ENCODE peak calls at places on chromosome 19, in five cellular contexts. C, P, N, X and L are unnamed samples.

GRCh38 chr19:51714848-51715247 is 8.9 kb downstream of the HAS1 start:
- DNase-seq in C (no peak), P (no peak), N (no peak), X (peak; percentile 59), L (no peak)

GRCh38 chr19:49150106-49150943 is 4.9 kb downstream of the HRC start:
- DNase-seq in C (peak; percentile 36), P (peak; percentile 79), N (no peak), X (peak; percentile 82), L (peak; percentile 75)

GRCh38 chr19:49333426-49334288 is 1.5 kb upstream of the CD37 start:
- DNase-seq in C (peak; percentile 81), P (no peak), N (no peak), X (no peak), L (no peak)

GRCh38 chr19:34962281-34962944 is 1.6 kb downstream of the ZNF792 start:
- DNase-seq in C (peak; percentile 63), P (no peak), N (no peak), X (peak; percentile 38), L (no peak)

GRCh38 chr19:39196860-39197562 is at the start of gene NCCRP1:
- DNase-seq in C (no peak), P (no peak), N (no peak), X (no peak), L (no peak)

GRCh38 chr19:16202320-16203255 is 4.9 kb downstream of the AP1M1 start:
- DNase-seq in C (no peak), P (no peak), N (no peak), X (no peak), L (no peak)

GRCh38 chr19:46355234-46355990 is 8.5 kb downstream of the PPP5C start:
- DNase-seq in C (no peak), P (no peak), N (no peak), X (no peak), L (no peak)

GRCh38 chr19:46288896-46289588 is 7.8 kb upstream of the HIF3A start:
- DNase-seq in C (no peak), P (peak; percentile 34), N (no peak), X (peak; percentile 93), L (no peak)

GRCh38 chr19:13241321-13242104 is 91.3 kb downstream of the IER2 start:
- DNase-seq in C (no peak), P (no peak), N (no peak), X (no peak), L (no peak)

GRCh38 chr19:3365447-3366103 is 808 bp upstream of the NFIC start:
- DNase-seq in C (no peak), P (peak; percentile 77), N (no peak), X (peak; percentile 80), L (no peak)

GRCh38 chr19:18289471-18290066 is 8.1 kb upstream of the JUND start:
- DNase-seq in C (no peak), P (no peak), N (no peak), X (no peak), L (no peak)

GRCh38 chr19:996051-996838 is 4.0 kb upstream of the GRIN3B start:
- DNase-seq in C (peak; percentile 70), P (no peak), N (no peak), X (peak; percentile 61), L (no peak)

GRCh38 chr19:16070366-16070990 is 5.8 kb upstream of the TPM4 start:
- DNase-seq in C (peak; percentile 89), P (peak; percentile 73), N (no peak), X (no peak), L (no peak)

GRCh38 chr19:8396563-8397203 is 6.5 kb downstream of the RAB11B start:
- DNase-seq in C (peak; percentile 86), P (no peak), N (no peak), X (peak; percentile 64), L (peak; percentile 36)

GRCh38 chr19:3509566-3509989 is 3.5 kb downstream of the FZR1 start:
- DNase-seq in C (no peak), P (no peak), N (no peak), X (no peak), L (no peak)

GRCh38 chr19:40642757-40643325 is 41.7 kb downstream of the LTBP4 start:
- DNase-seq in C (no peak), P (no peak), N (no peak), X (peak; percentile 29), L (no peak)

GRCh38 chr19:42253245-42254082 is 1.5 kb downstream of the ERF start:
- DNase-seq in C (peak; percentile 73), P (peak; percentile 65), N (no peak), X (peak; percentile 56), L (peak; percentile 26)

GRCh38 chr19:18401580-18402112 is 4.2 kb upstream of the LRRC25 start:
- DNase-seq in C (no peak), P (peak; percentile 77), N (no peak), X (peak; percentile 85), L (no peak)

GRCh38 chr19:14413765-14414171 is 5.4 kb downstream of the DDX39A start:
- DNase-seq in C (no peak), P (no peak), N (peak; percentile 59), X (peak; percentile 51), L (no peak)

GRCh38 chr19:22634450-22634827 is 315 bp downstream of the ZNF492 start:
- DNase-seq in C (peak; percentile 7), P (no peak), N (no peak), X (no peak), L (no peak)

GRCh38 chr19:7988307-7988706 is 17.1 kb downstream of the ELAVL1 start:
- DNase-seq in C (no peak), P (no peak), N (no peak), X (no peak), L (no peak)

GRCh38 chr19:33906578-33907335 is 110.1 kb downstream of the KCTD15 start:
- DNase-seq in C (no peak), P (no peak), N (peak; percentile 5), X (peak; percentile 15), L (no peak)

GRCh38 chr19:18423258-18424020 is 4.2 kb downstream of the SSBP4 start:
- DNase-seq in C (no peak), P (no peak), N (no peak), X (no peak), L (no peak)

GRCh38 chr19:46133101-46133627 is 8.7 kb upstream of the IGFL3 start:
- DNase-seq in C (no peak), P (peak; percentile 34), N (peak; percentile 97), X (peak; percentile 89), L (peak; percentile 14)

GRCh38 chr19:53971608-53972007 is 8.9 kb downstream of the CACNG8 start:
- DNase-seq in C (no peak), P (no peak), N (no peak), X (no peak), L (no peak)

GRCh38 chr19:55546822-55547614 is 1.7 kb upstream of the SBK3 start:
- DNase-seq in C (no peak), P (peak; percentile 69), N (peak; percentile 12), X (peak; percentile 87), L (peak; percentile 13)

GRCh38 chr19:10566658-10567410 is 1.0 kb upstream of the KRI1 start:
- DNase-seq in C (peak; percentile 74), P (no peak), N (no peak), X (no peak), L (no peak)

GRCh38 chr19:34319785-34320184 is 45.2 kb upstream of the GPI start:
- DNase-seq in C (no peak), P (peak; percentile 26), N (peak; percentile 46), X (no peak), L (no peak)

GRCh38 chr19:18414504-18415176 is 4.6 kb upstream of the SSBP4 start:
- DNase-seq in C (peak; percentile 39), P (peak; percentile 28), N (no peak), X (no peak), L (no peak)

GRCh38 chr19:37466798-37467607 is at the start of gene ZNF569:
- DNase-seq in C (peak; percentile 92), P (peak; percentile 92), N (peak; percentile 86), X (peak; percentile 97), L (peak; percentile 83)

GRCh38 chr19:11479470-11480080 is 1.3 kb downstream of the ELAVL3 start:
- DNase-seq in C (peak; percentile 18), P (no peak), N (no peak), X (peak; percentile 22), L (peak; percentile 77)

GRCh38 chr19:53015730-53016129 is 2.0 kb downstream of the ERVV-1 start:
- DNase-seq in C (no peak), P (no peak), N (no peak), X (no peak), L (no peak)

GRCh38 chr19:46812898-46813569 is 24.6 kb upstream of the SLC1A5 start:
- DNase-seq in C (no peak), P (peak; percentile 64), N (no peak), X (no peak), L (no peak)

GRCh38 chr19:43560687-43561086 is 14.6 kb downstream of the XRCC1 start:
- DNase-seq in C (no peak), P (no peak), N (no peak), X (peak; percentile 8), L (no peak)

GRCh38 chr19:55034751-55035150 is 3.3 kb downstream of the GP6 start:
- DNase-seq in C (no peak), P (no peak), N (no peak), X (no peak), L (no peak)

GRCh38 chr19:3528539-3529211 is 10.3 kb upstream of the TEKTIP1 start:
- DNase-seq in C (no peak), P (no peak), N (no peak), X (no peak), L (no peak)

GRCh38 chr19:38898788-38899446 is 501 bp downstream of the SIRT2 start:
- DNase-seq in C (no peak), P (no peak), N (no peak), X (peak; percentile 20), L (no peak)

GRCh38 chr19:48121909-48122371 is 11.3 kb upstream of the PLA2G4C start:
- DNase-seq in C (no peak), P (no peak), N (no peak), X (peak; percentile 51), L (no peak)

GRCh38 chr19:7947939-7948338 is 4.5 kb upstream of the TIMM44 start:
- DNase-seq in C (no peak), P (no peak), N (no peak), X (no peak), L (no peak)

GRCh38 chr19:55494172-55494761 is 6.0 kb downstream of the SSC5D start:
- DNase-seq in C (no peak), P (peak; percentile 50), N (no peak), X (peak; percentile 94), L (no peak)